ENCODE peak calls at places on chromosome 7, in ten cellular contexts. G, W, Y, I, P, B, L, C, D and U are unnamed samples.

GRCh38 chr7:132930881-132931280 is 151.0 kb downstream of the CHCHD3 start:
- DNase-seq in G (peak), W (no peak), Y (no peak), I (peak), P (peak), B (no peak), L (no peak), C (no peak), D (no peak), U (no peak)

GRCh38 chr7:18345641-18346234 is 149.8 kb upstream of the HDAC9 start:
- DNase-seq in G (peak), W (peak), Y (peak), I (peak), P (peak), B (no peak), L (no peak), C (no peak), D (peak), U (no peak)

GRCh38 chr7:84372155-84372621 is 177.6 kb upstream of the SEMA3A start:
- DNase-seq in G (peak), W (peak), Y (no peak), I (no peak), P (peak), B (no peak), L (no peak), C (peak), D (no peak), U (no peak)

GRCh38 chr7:69373171-69374035 is 224.9 kb upstream of the AUTS2 start:
- DNase-seq in G (no peak), W (peak), Y (no peak), I (peak), P (peak), B (no peak), L (no peak), C (no peak), D (peak), U (no peak)

GRCh38 chr7:138032775-138033174 is 30.9 kb upstream of the CREB3L2 start:
- DNase-seq in G (peak), W (no peak), Y (no peak), I (no peak), P (peak), B (no peak), L (no peak), C (no peak), D (no peak), U (no peak)

GRCh38 chr7:90968871-90969270 is 295.4 kb upstream of the FZD1 start:
- DNase-seq in G (peak), W (no peak), Y (no peak), I (no peak), P (peak), B (no peak), L (no peak), C (no peak), D (no peak), U (no peak)

GRCh38 chr7:64744680-64745079 is 49.5 kb upstream of the ZNF138 start:
- DNase-seq in G (no peak), W (no peak), Y (no peak), I (no peak), P (no peak), B (no peak), L (no peak), C (no peak), D (no peak), U (no peak)

GRCh38 chr7:159004411-159004810 is 140.3 kb downstream of the VIPR2 start:
- DNase-seq in G (no peak), W (no peak), Y (no peak), I (no peak), P (no peak), B (no peak), L (no peak), C (no peak), D (no peak), U (no peak)

GRCh38 chr7:2269468-2270460 is 27.7 kb downstream of the NUDT1 start:
- DNase-seq in G (no peak), W (peak), Y (peak), I (no peak), P (peak), B (no peak), L (no peak), C (no peak), D (no peak), U (no peak)

GRCh38 chr7:30921951-30922401 is 10.3 kb downstream of the AQP1 start:
- DNase-seq in G (no peak), W (no peak), Y (no peak), I (no peak), P (no peak), B (peak), L (peak), C (no peak), D (peak), U (no peak)

GRCh38 chr7:48421357-48421756 is 250.1 kb downstream of the ABCA13 start:
- DNase-seq in G (peak), W (peak), Y (no peak), I (no peak), P (peak), B (no peak), L (no peak), C (peak), D (no peak), U (no peak)

GRCh38 chr7:149459201-149459539 is 1.7 kb downstream of the ZNF777 start:
- DNase-seq in G (no peak), W (no peak), Y (no peak), I (no peak), P (no peak), B (no peak), L (no peak), C (no peak), D (no peak), U (no peak)

GRCh38 chr7:114663502-114663901 is 248.9 kb downstream of the FOXP2 start:
- DNase-seq in G (peak), W (peak), Y (peak), I (peak), P (peak), B (no peak), L (no peak), C (no peak), D (no peak), U (peak)

GRCh38 chr7:51679358-51679757 is 362.7 kb upstream of the COBL start:
- DNase-seq in G (no peak), W (no peak), Y (no peak), I (no peak), P (no peak), B (no peak), L (no peak), C (no peak), D (no peak), U (no peak)

GRCh38 chr7:30365626-30366025 is 81.2 kb downstream of the ZNRF2 start:
- DNase-seq in G (no peak), W (no peak), Y (no peak), I (no peak), P (no peak), B (no peak), L (no peak), C (no peak), D (no peak), U (no peak)

GRCh38 chr7:16753932-16754571 is 497 bp downstream of the TSPAN13 start:
- DNase-seq in G (peak), W (peak), Y (peak), I (no peak), P (no peak), B (no peak), L (peak), C (no peak), D (no peak), U (no peak)

GRCh38 chr7:83739527-83739926 is 90.6 kb upstream of the SEMA3E start:
- DNase-seq in G (no peak), W (no peak), Y (no peak), I (no peak), P (no peak), B (no peak), L (no peak), C (no peak), D (no peak), U (no peak)

GRCh38 chr7:20376796-20377195 is 46.1 kb downstream of the ITGB8 start:
- DNase-seq in G (no peak), W (no peak), Y (no peak), I (no peak), P (no peak), B (no peak), L (no peak), C (no peak), D (no peak), U (no peak)

GRCh38 chr7:35254496-35255416 is 856 bp upstream of the TBX20 start:
- DNase-seq in G (peak), W (no peak), Y (no peak), I (no peak), P (no peak), B (no peak), L (peak), C (no peak), D (no peak), U (no peak)

GRCh38 chr7:2431260-2431867 is 28.0 kb downstream of the CHST12 start:
- DNase-seq in G (peak), W (no peak), Y (no peak), I (no peak), P (no peak), B (no peak), L (no peak), C (no peak), D (no peak), U (no peak)

GRCh38 chr7:117592011-117592635 is 112.3 kb downstream of the CFTR start:
- DNase-seq in G (no peak), W (no peak), Y (no peak), I (no peak), P (no peak), B (no peak), L (no peak), C (no peak), D (no peak), U (no peak)

DNA sequence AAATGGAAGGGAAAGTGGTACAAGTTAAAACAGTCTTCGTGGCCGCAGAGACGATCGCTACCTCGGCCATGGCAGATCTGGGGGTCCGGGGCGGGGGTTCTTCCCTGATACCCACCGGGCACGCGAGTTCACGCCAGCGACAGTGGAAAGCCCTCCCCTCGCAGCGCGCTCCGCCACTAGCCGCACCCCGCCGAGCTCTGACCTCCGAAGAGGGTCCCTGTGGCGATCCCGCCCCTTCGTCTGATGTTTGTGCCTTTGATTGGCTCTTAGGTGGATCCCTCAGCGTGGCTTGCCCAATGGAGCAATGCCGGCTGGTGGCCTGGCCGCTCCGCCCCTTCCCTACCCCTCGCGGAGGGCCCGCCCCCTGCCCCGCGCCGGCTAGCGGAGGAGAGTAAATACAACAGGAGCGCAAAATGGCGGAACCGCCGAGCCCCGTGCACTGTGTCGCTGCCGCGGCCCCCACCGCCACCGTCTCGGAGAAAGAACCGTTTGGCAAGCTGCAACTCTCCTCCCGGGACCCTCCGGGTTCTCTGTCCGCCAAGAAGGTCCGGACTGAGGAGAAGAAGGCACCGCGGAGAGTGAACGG is at the start of gene RSBN1L:
- DNase-seq in G (peak), W (peak), Y (peak), I (peak), P (peak), B (peak), L (peak), C (peak), D (peak), U (peak)
- TF ChIP-seq CTCF in G (peak), W (peak), Y (no peak), I (peak), P (peak), B (peak), L (peak), C (peak), D (peak), U (peak)

GRCh38 chr7:55191161-55191925 is 172.5 kb downstream of the EGFR start:
- DNase-seq in G (no peak), W (no peak), Y (no peak), I (no peak), P (no peak), B (no peak), L (no peak), C (no peak), D (no peak), U (no peak)

GRCh38 chr7:55191926-55192692 is 173.0 kb upstream of the LANCL2 start:
- DNase-seq in G (peak), W (no peak), Y (no peak), I (no peak), P (peak), B (no peak), L (no peak), C (no peak), D (no peak), U (no peak)

GRCh38 chr7:55194522-55194921 is 170.6 kb upstream of the LANCL2 start:
- DNase-seq in G (no peak), W (no peak), Y (no peak), I (no peak), P (no peak), B (peak), L (no peak), C (no peak), D (no peak), U (no peak)

GRCh38 chr7:55193245-55193644 is 171.9 kb upstream of the LANCL2 start:
- DNase-seq in G (no peak), W (no peak), Y (no peak), I (no peak), P (no peak), B (no peak), L (no peak), C (no peak), D (no peak), U (no peak)

GRCh38 chr7:55192718-55193117 is 172.4 kb upstream of the LANCL2 start:
- DNase-seq in G (peak), W (peak), Y (no peak), I (no peak), P (peak), B (no peak), L (no peak), C (peak), D (no peak), U (no peak)
- H3K4me3 ChIP-seq in G (no peak), W (no peak), Y (no peak), I (no peak), P (no peak), B (no peak), L (no peak), C (no peak), D (no peak), U (no peak)

GRCh38 chr7:127501817-127502216 is 83.6 kb downstream of the GCC1 start:
- DNase-seq in G (no peak), W (no peak), Y (no peak), I (no peak), P (no peak), B (no peak), L (no peak), C (no peak), D (no peak), U (no peak)

DNA sequence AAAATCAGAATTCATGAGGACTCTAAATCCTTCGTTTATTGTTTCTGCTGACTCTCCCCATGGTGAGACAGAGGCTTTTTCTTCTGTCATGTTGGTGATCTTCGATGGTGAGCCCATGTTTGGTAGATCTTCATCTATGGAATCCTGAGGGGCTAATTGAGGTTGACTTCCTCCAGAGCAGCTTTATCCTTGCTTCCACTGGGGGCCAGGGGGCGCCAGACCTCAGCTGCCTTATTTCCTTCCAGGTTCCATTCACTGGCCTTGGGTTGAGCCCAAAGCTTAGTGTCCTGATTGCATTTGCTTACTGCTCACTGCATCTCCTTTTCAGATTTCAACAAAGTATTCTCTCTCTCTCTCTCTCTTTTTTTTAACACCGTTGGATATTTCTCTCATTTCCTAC is 80.7 kb downstream of the GCC1 start:
- DNase-seq in G (peak), W (peak), Y (no peak), I (peak), P (peak), B (no peak), L (peak), C (no peak), D (no peak), U (no peak)
- TF ChIP-seq CTCF in G (peak), W (peak), Y (peak), I (peak), P (peak), B (no peak), L (peak), C (peak), D (no peak), U (peak)

GRCh38 chr7:142796501-142797341 is 26.0 kb downstream of the PRSS2 start:
- DNase-seq in G (no peak), W (no peak), Y (peak), I (peak), P (no peak), B (no peak), L (no peak), C (no peak), D (no peak), U (no peak)

GRCh38 chr7:142797342-142797798 is 26.6 kb downstream of the PRSS2 start:
- DNase-seq in G (no peak), W (no peak), Y (peak), I (peak), P (no peak), B (no peak), L (no peak), C (no peak), D (no peak), U (no peak)

GRCh38 chr7:142796001-142796500 is 25.3 kb downstream of the PRSS2 start:
- DNase-seq in G (no peak), W (no peak), Y (no peak), I (no peak), P (no peak), B (no peak), L (no peak), C (no peak), D (no peak), U (no peak)

GRCh38 chr7:142793156-142793555 is 22.4 kb downstream of the PRSS2 start:
- DNase-seq in G (no peak), W (peak), Y (peak), I (no peak), P (peak), B (no peak), L (no peak), C (no peak), D (no peak), U (no peak)

DNA sequence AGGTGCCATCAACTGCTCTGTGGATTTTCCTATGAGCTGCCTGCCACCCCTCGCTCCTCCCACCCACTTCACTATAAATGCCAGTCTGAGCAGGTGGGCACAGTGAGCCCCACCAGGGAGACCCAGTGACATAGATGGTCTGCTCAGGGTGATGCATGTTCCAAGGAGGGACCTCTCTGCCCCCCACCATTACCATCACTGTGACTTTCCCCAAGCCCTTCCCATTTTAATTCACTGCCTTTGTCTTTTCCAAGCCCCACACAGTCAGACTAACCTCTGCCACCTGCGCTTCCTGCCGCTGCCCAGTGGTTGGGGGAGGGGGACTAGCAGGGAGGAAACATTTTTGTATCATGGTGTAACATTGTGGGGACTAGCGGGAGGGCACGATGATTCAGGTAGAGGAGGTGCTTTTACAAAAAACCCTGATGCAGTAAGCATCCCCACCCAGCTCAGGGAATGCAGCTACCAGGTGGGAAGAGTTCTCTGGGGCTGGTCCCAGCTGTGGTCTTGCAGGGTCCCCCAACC is 24.6 kb downstream of the PRSS2 start:
- DNase-seq in G (no peak), W (no peak), Y (peak), I (no peak), P (no peak), B (no peak), L (no peak), C (no peak), D (no peak), U (no peak)
- H3K4me3 ChIP-seq in G (no peak), W (no peak), Y (peak), I (no peak), P (no peak), B (no peak), L (no peak), C (no peak), D (no peak), U (no peak)

DNA sequence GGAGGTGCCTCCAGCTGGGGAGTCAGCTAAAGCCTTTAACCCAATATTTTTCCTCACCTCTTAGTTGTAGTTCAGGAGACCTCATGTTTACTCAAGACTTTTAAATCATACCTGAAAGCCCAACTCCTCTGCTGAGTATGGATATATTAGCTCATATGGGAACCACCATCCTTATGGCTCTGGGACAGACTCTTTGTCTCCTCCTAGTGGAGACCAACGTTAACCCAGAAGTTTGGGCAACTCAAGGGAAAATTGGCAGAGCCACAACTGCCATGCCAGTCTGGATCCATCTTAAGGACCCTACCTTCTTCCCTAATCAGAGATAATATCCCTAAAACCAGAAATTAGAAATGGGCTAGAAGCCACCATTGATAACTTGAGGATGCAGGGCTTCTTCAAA is 80.8 kb downstream of the TMEM106B start:
- DNase-seq in G (peak), W (no peak), Y (no peak), I (peak), P (peak), B (no peak), L (no peak), C (no peak), D (no peak), U (no peak)
- TF ChIP-seq CTCF in G (peak), W (peak), Y (peak), I (peak), P (peak), B (no peak), L (no peak), C (peak), D (no peak), U (peak)

GRCh38 chr7:106986450-106986977 is 58.0 kb upstream of the PRKAR2B start:
- DNase-seq in G (no peak), W (no peak), Y (no peak), I (no peak), P (no peak), B (no peak), L (no peak), C (no peak), D (no peak), U (no peak)
- H3K4me3 ChIP-seq in G (no peak), W (no peak), Y (no peak), I (no peak), P (no peak), B (no peak), L (no peak), C (no peak), D (no peak), U (no peak)

DNA sequence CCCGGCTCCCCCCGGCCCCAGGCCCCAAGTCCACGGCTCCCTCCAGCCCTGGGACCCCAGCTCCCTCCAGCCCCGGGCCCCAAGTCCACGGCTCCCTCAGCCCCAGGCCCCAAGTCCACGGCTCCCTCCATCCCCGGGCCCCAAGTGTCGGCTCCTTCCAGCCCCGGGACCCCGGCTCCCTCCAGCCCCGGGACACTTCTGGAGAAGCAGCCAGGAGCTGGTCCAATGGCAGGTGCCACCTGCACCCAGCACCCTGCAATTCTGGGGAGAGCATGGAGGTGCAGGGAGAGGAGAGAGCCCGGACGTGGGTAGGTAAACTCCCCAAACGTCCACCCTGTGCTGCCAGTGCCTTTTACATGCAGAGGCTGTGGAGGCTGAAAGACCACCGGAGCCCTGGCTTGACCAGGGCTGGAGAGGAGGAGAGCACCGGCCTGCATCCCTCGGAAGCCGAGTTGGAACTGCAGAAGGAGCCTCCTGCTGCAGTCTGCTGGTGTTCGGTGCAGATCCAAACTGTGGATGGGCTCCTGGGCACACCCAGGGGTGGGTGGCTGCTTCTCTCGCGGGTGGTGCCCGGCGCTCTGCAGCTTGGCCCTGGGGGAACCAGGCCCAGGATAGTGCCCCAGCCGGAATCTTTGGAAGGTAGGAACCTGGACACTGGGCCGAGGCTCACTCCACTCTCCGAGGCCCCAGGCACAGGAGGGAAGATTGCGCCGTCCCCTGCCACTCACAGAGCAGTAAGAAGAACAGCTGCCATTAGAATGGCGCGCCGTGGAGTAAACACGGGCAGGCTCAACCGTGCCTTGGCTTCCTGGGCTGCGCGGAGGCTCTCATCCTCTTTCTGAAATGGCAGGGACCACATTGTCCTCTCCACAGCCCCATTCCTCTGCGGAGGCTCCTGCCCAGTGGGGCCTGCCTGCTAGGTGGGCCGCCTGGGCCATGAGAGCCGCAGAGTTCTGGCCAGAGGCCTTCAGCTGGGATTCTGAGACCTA is 14.7 kb downstream of the SHH start:
- DNase-seq in G (no peak), W (no peak), Y (no peak), I (no peak), P (no peak), B (no peak), L (no peak), C (no peak), D (no peak), U (no peak)
- TF ChIP-seq CTCF in G (no peak), W (no peak), Y (peak), I (no peak), P (no peak), B (no peak), L (peak), C (no peak), D (no peak), U (no peak)